ENCODE peak calls at places on chromosome 7, in six cellular contexts. L, Z, P, Q, Y and E are unnamed samples.

GRCh38 chr7:5629941-5630340 is 151.5 kb downstream of the RNF216 start:
- DNase-seq in Y (peak), L (peak), Q (no peak), P (no peak), Z (peak), E (peak)

GRCh38 chr7:157854066-157854891 is 517.5 kb downstream of the DNAJB6 start:
- DNase-seq in P (no peak), Z (no peak), L (no peak), Q (no peak), Y (no peak), E (no peak)

GRCh38 chr7:77826300-77826699 is 27.7 kb downstream of the PHTF2 start:
- DNase-seq in P (no peak), Z (no peak), L (no peak), Y (no peak), Q (no peak), E (no peak)

GRCh38 chr7:75881436-75882095 is 2.7 kb downstream of the RHBDD2 start:
- DNase-seq in L (peak), Q (no peak), Y (no peak), P (no peak), Z (no peak), E (no peak)

GRCh38 chr7:30968747-30969603 is 5.2 kb downstream of the GHRHR start:
- DNase-seq in Y (no peak), L (no peak), Q (no peak), Z (no peak), P (no peak), E (no peak)

GRCh38 chr7:99143853-99144672 is at the start of gene SMURF1:
- DNase-seq in Y (peak), L (peak), P (peak), Z (no peak), Q (no peak), E (peak)

GRCh38 chr7:145212050-145212449 is 376.2 kb upstream of the TPK1 start:
- DNase-seq in Y (no peak), Q (no peak), L (peak), P (no peak), Z (no peak), E (peak)

GRCh38 chr7:104862719-104863118 is 151.3 kb upstream of the KMT2E start:
- DNase-seq in Q (no peak), P (no peak), Z (peak), L (peak), Y (no peak), E (peak)

GRCh38 chr7:51263631-51264484 is 52.8 kb downstream of the COBL start:
- DNase-seq in Y (no peak), Q (no peak), P (no peak), L (no peak), Z (no peak), E (no peak)

GRCh38 chr7:71286336-71286735 is 154.4 kb downstream of the GALNT17 start:
- DNase-seq in Z (no peak), L (no peak), Q (no peak), P (no peak), Y (no peak), E (no peak)

DNA sequence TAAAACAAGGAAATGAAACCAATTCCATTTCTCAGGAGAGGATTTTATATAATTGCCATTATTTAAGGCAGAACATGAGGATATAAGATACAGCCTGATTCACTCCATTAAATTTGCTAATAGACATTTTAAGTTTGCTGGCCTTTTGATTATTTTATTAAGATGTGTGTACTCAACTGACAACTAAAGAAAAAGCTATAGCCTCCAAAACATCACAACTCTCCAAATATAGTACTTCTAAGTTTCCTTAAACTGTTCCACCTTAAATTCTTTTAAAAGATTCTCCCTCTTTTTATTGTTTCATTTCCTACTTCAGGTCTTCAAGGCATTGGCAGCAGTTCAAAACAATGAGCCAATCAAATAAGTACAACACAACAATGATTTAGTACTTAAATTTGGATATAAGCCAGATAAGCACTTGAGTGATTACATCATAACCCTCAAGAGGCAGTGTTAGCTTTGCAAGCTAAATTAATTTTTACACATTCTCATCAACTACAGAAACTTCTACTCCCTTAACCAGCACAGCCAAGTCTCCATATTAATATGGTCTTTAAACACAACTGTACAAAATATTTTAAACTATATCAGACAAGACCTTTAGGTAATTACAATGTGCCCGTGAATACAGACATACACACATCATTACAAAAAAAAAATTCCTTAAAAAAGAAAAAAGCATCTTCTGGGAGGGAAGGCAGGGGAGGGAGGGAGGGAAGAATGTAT is 121.8 kb downstream of the KMT2C start:
- DNase-seq in Z (peak), L (peak), P (peak), Y (peak), Q (peak), E (peak)
- H3K4me3 ChIP-seq in Z (no peak), L (no peak), P (no peak), Y (no peak), Q (no peak), E (no peak)

DNA sequence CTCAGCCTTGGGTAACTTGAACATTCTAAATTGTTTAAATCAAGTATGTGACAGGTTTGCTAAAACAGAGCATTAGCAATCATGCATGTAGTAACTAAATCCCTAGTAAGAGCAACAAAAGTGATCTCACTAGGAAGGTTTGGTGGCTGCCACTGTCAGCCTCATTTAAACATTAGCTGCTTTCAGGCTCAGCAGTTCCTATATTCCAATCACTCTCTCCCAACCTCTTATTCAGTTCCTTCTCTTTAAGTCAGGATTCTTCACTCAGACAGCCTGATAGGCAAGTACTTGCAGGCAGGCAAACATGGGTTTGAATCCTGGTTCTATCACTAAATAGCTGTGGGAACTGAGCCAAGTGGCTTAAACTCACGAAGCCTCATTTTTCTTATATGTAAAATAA is 3.6 kb downstream of the CREB3L2 start:
- DNase-seq in P (no peak), L (peak), Q (no peak), Y (peak), Z (peak), E (no peak)
- H3K4me3 ChIP-seq in P (peak), L (peak), Q (no peak), Y (peak), Z (peak), E (no peak)

GRCh38 chr7:94300176-94300835 is 94.4 kb upstream of the COL1A2 start:
- DNase-seq in L (no peak), Y (no peak), Q (no peak), Z (peak), P (no peak), E (no peak)
- H3K4me3 ChIP-seq in L (no peak), Y (no peak), Q (no peak), Z (no peak), P (no peak), E (no peak)

DNA sequence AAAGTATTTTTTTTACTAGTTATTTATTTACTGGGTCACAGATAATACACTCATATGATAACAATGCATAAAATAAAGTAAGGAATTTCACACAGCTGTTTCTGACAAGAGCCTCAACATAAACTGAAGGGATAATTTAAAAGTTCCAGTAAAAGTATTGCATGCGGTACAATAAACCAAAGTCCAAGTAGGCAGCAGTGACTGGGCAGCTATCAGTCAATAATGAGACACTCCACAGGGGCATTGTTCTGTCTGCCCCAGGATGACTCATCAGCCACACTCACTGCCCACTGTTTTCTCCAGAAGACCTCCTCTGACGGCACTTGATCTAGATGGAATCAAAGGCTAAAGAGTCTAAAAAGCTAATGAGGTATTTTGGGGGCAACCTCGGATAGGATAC is 174.8 kb downstream of the AVL9 start:
- DNase-seq in P (no peak), Q (peak), Y (peak), L (peak), Z (peak), E (no peak)
- H3K4me3 ChIP-seq in P (no peak), Q (no peak), Y (no peak), L (no peak), Z (no peak), E (no peak)

GRCh38 chr7:64528770-64529169 is 34.1 kb downstream of the ZNF680 start:
- DNase-seq in P (no peak), Y (no peak), Q (no peak), L (no peak), Z (no peak), E (peak)
- H3K4me3 ChIP-seq in P (no peak), Y (no peak), Q (no peak), L (no peak), Z (no peak), E (no peak)